ENCODE peak calls at places on chromosome 6, in five cellular contexts. R is RKO, A is uterus, T is ELF-1, I is colonic mucosa. O is an unnamed sample.
A peak's percentile ranks its signal among the peaks of the same experiment; 100 is the strongest.

GRCh38 chr6:40160826-40161225 is 226.6 kb upstream of the MOCS1 start:
- DNase-seq in R (no peak), A (no peak), T (no peak), I (no peak), O (peak; percentile 14)

GRCh38 chr6:47042238-47042843 is at the start of gene ADGRF1:
- DNase-seq in R (no peak), A (no peak), T (no peak), I (peak; percentile 34), O (no peak)

GRCh38 chr6:85923013-85923430 is 280.3 kb upstream of the SYNCRIP start:
- DNase-seq in R (peak; percentile 86), A (no peak), T (peak; percentile 62), I (peak; percentile 19), O (peak; percentile 85)

GRCh38 chr6:125142614-125143013 is 11.0 kb upstream of the TPD52L1 start:
- DNase-seq in R (no peak), A (no peak), T (no peak), I (no peak), O (no peak)

GRCh38 chr6:163837681-163838431 is 423.3 kb downstream of the QKI start:
- DNase-seq in R (no peak), A (no peak), T (peak; percentile 55), I (no peak), O (no peak)

GRCh38 chr6:154487367-154488275 is 22.9 kb downstream of the CNKSR3 start:
- DNase-seq in R (no peak), A (no peak), T (no peak), I (peak; percentile 51), O (no peak)

GRCh38 chr6:153074761-153075160 is 56.3 kb downstream of the RGS17 start:
- DNase-seq in R (no peak), A (no peak), T (no peak), I (no peak), O (no peak)

GRCh38 chr6:108578595-108579038 is 17.9 kb downstream of the FOXO3 start:
- DNase-seq in R (no peak), A (no peak), T (peak; percentile 9), I (no peak), O (peak; percentile 87)

GRCh38 chr6:140956567-140957306 is 1176.0 kb upstream of the GJE1 start:
- DNase-seq in R (no peak), A (no peak), T (no peak), I (no peak), O (no peak)

GRCh38 chr6:32116674-32117073 is 7.5 kb upstream of the TNXB start:
- DNase-seq in R (peak; percentile 29), A (no peak), T (no peak), I (no peak), O (peak; percentile 47)

GRCh38 chr6:128271527-128271926 is 248.9 kb downstream of the PTPRK start:
- DNase-seq in R (no peak), A (no peak), T (no peak), I (no peak), O (no peak)

GRCh38 chr6:145034664-145035063 is 700.7 kb downstream of the EPM2A start:
- DNase-seq in R (no peak), A (no peak), T (no peak), I (no peak), O (no peak)

GRCh38 chr6:85644374-85644762 is 1.7 kb upstream of the SYNCRIP start:
- DNase-seq in R (no peak), A (no peak), T (no peak), I (no peak), O (peak; percentile 80)

GRCh38 chr6:136609878-136610706 is 59.9 kb upstream of the MAP7 start:
- DNase-seq in R (peak; percentile 99), A (peak; percentile 58), T (no peak), I (peak; percentile 82), O (peak; percentile 94)

GRCh38 chr6:6821639-6822261 is 233.2 kb downstream of the LY86 start:
- DNase-seq in R (no peak), A (no peak), T (no peak), I (no peak), O (no peak)

GRCh38 chr6:167137881-167138280 is 15.0 kb downstream of the CCR6 start:
- DNase-seq in R (no peak), A (no peak), T (no peak), I (no peak), O (no peak)

GRCh38 chr6:108621117-108621516 is 60.4 kb downstream of the FOXO3 start:
- DNase-seq in R (peak; percentile 89), A (no peak), T (no peak), I (no peak), O (no peak)

GRCh38 chr6:10695086-10695657 is 400 bp downstream of the PAK1IP1 start:
- DNase-seq in R (no peak), A (no peak), T (no peak), I (no peak), O (no peak)

GRCh38 chr6:122712093-122712863 is 67.2 kb upstream of the FABP7 start:
- DNase-seq in R (no peak), A (no peak), T (no peak), I (no peak), O (peak; percentile 90)

GRCh38 chr6:30231067-30231466 is 17.9 kb upstream of the TRIM26 start:
- DNase-seq in R (no peak), A (no peak), T (no peak), I (no peak), O (no peak)

GRCh38 chr6:167402195-167402686 is 77.4 kb downstream of the TTLL2 start:
- DNase-seq in R (no peak), A (no peak), T (no peak), I (peak; percentile 13), O (no peak)

GRCh38 chr6:106751501-106752252 is 122.3 kb downstream of the QRSL1 start:
- DNase-seq in R (peak; percentile 54), A (no peak), T (peak; percentile 63), I (peak; percentile 69), O (no peak)

GRCh38 chr6:168156742-168157265 is 77.8 kb upstream of the FRMD1 start:
- DNase-seq in R (no peak), A (no peak), T (no peak), I (peak; percentile 18), O (no peak)

GRCh38 chr6:147177286-147177685 is 26.9 kb upstream of the STXBP5 start:
- DNase-seq in R (no peak), A (no peak), T (no peak), I (no peak), O (no peak)

GRCh38 chr6:43793875-43794242 is 23.8 kb downstream of the VEGFA start:
- DNase-seq in R (no peak), A (no peak), T (no peak), I (no peak), O (no peak)

GRCh38 chr6:28634406-28634757 is 108.7 kb downstream of the GPX5 start:
- DNase-seq in R (no peak), A (no peak), T (no peak), I (no peak), O (no peak)

GRCh38 chr6:117157448-117157847 is 107.9 kb upstream of the VGLL2 start:
- DNase-seq in R (no peak), A (no peak), T (no peak), I (no peak), O (no peak)

GRCh38 chr6:16436550-16436949 is 198.2 kb downstream of the GMPR start:
- DNase-seq in R (no peak), A (no peak), T (no peak), I (no peak), O (no peak)

GRCh38 chr6:99119109-99120031 is 171.6 kb upstream of the FBXL4 start:
- DNase-seq in R (peak; percentile 62), A (no peak), T (peak; percentile 34), I (peak; percentile 33), O (peak; percentile 79)

GRCh38 chr6:165098165-165098564 is 211.2 kb downstream of the C6orf118 start:
- DNase-seq in R (no peak), A (no peak), T (no peak), I (no peak), O (peak; percentile 29)

GRCh38 chr6:712805-713204 is 19.9 kb upstream of the EXOC2 start:
- DNase-seq in R (no peak), A (no peak), T (no peak), I (no peak), O (no peak)

GRCh38 chr6:168469198-168469943 is 28.4 kb downstream of the SMOC2 start:
- DNase-seq in R (no peak), A (peak; percentile 69), T (peak; percentile 28), I (no peak), O (no peak)

GRCh38 chr6:143125896-143126573 is 65.3 kb downstream of the AIG1 start:
- DNase-seq in R (no peak), A (no peak), T (no peak), I (no peak), O (no peak)

GRCh38 chr6:54282186-54282585 is 26.1 kb upstream of the TINAG start:
- DNase-seq in R (peak; percentile 20), A (no peak), T (no peak), I (no peak), O (peak; percentile 36)

GRCh38 chr6:139577991-139578604 is 203.7 kb upstream of the CITED2 start:
- DNase-seq in R (peak; percentile 12), A (no peak), T (no peak), I (no peak), O (no peak)

GRCh38 chr6:148240463-148240845 is 102.2 kb upstream of the SASH1 start:
- DNase-seq in R (no peak), A (no peak), T (no peak), I (no peak), O (no peak)

GRCh38 chr6:131980791-131981623 is 29.8 kb upstream of the CCN2 start:
- DNase-seq in R (no peak), A (no peak), T (no peak), I (no peak), O (no peak)

O was measured in OCI-M1.